ENCODE peak calls at places on chromosomes 11 and 22, in five cellular contexts. U, I, Q, T and Y are unnamed samples.

GRCh38 chr11:44776840-44777536 is 50.2 kb downstream of the TSPAN18 start:
- DNase-seq in T (peak), U (no peak), Q (peak), I (peak), Y (no peak)

GRCh38 chr11:66044757-66045156 is 4.2 kb downstream of the GAL3ST3 start:
- DNase-seq in U (no peak), I (no peak), Q (no peak), T (no peak), Y (no peak)

GRCh38 chr22:48832592-48832991 is 995.1 kb downstream of the BRD1 start:
- DNase-seq in Q (no peak), T (no peak), U (no peak), I (no peak), Y (no peak)

GRCh38 chr11:76201056-76201455 is 5.2 kb downstream of the WNT11 start:
- DNase-seq in U (no peak), T (no peak), I (no peak), Q (no peak), Y (no peak)

GRCh38 chr11:255176-255575 is 18.4 kb downstream of the PSMD13 start:
- DNase-seq in I (no peak), U (no peak), T (no peak), Q (no peak), Y (no peak)

GRCh38 chr11:86663741-86664140 is 8.7 kb downstream of the ME3 start:
- DNase-seq in U (no peak), I (no peak), Q (no peak), T (no peak), Y (no peak)

GRCh38 chr11:2931416-2931746 is 2.2 kb upstream of the PHLDA2 start:
- DNase-seq in Q (peak), U (peak), I (no peak), T (no peak), Y (no peak)

GRCh38 chr11:127017482-127017881 is 16.9 kb upstream of the KIRREL3 start:
- DNase-seq in U (no peak), T (no peak), Q (no peak), I (no peak), Y (peak)

GRCh38 chr11:11706022-11706421 is 84.2 kb upstream of the GALNT18 start:
- DNase-seq in U (no peak), Q (peak), T (no peak), I (no peak), Y (no peak)

GRCh38 chr22:45554040-45554406 is 51.3 kb downstream of the FBLN1 start:
- DNase-seq in T (no peak), U (peak), I (no peak), Q (no peak), Y (peak)

GRCh38 chr22:45552017-45552411 is 49.3 kb downstream of the FBLN1 start:
- DNase-seq in I (no peak), U (no peak), T (no peak), Q (no peak), Y (no peak)

GRCh38 chr22:45554861-45555260 is 52.2 kb downstream of the FBLN1 start:
- DNase-seq in Q (no peak), U (no peak), I (no peak), T (no peak), Y (no peak)

GRCh38 chr22:45552580-45553332 is 50.1 kb downstream of the FBLN1 start:
- DNase-seq in U (peak), I (no peak), T (no peak), Q (peak), Y (no peak)

GRCh38 chr22:45553333-45554039 is 50.8 kb downstream of the FBLN1 start:
- DNase-seq in U (peak), T (peak), Q (peak), I (no peak), Y (peak)
- TF ChIP-seq EP300 in U (no peak), T (no peak), Q (no peak), I (no peak), Y (no peak)

GRCh38 chr11:125592305-125593112 is at the start of gene STT3A:
- DNase-seq in T (peak), Q (peak), I (peak), U (peak), Y (peak)
- TF ChIP-seq EP300 in T (no peak), Q (no peak), I (no peak), U (no peak), Y (no peak)

DNA sequence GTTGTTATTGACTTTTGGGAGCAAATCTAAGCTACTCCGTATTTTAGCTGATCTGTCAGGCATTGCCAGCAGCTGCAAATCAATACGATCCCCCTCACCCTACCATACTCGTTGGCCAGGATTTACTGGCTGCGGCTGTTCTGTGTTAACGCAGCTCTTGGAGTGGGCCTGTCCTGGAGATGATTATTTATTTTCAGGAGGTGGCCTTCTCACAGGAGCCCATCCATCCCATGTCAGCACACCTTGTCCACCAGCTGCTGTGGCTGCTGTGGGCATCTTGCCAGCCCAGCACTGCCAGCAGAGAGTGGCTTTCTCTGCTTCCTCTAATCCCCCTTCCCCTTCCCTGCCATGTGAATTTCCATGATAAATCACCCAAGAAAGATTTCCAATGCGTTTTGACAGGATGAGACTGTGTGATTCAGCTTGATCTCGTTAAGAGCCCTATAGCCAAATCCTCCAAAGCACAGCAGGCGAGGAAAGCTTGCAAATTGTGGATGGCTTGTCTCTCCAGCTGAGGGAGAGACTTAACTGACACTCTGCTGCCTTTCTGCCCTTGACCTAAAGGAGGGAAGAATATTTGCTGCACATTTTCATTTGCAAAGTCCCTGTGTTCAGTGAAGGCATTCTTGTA is 309.1 kb upstream of the C11orf87 start:
- DNase-seq in T (no peak), U (peak), I (no peak), Q (no peak), Y (no peak)
- TF ChIP-seq EP300 in T (no peak), U (peak), I (no peak), Q (no peak), Y (no peak)

DNA sequence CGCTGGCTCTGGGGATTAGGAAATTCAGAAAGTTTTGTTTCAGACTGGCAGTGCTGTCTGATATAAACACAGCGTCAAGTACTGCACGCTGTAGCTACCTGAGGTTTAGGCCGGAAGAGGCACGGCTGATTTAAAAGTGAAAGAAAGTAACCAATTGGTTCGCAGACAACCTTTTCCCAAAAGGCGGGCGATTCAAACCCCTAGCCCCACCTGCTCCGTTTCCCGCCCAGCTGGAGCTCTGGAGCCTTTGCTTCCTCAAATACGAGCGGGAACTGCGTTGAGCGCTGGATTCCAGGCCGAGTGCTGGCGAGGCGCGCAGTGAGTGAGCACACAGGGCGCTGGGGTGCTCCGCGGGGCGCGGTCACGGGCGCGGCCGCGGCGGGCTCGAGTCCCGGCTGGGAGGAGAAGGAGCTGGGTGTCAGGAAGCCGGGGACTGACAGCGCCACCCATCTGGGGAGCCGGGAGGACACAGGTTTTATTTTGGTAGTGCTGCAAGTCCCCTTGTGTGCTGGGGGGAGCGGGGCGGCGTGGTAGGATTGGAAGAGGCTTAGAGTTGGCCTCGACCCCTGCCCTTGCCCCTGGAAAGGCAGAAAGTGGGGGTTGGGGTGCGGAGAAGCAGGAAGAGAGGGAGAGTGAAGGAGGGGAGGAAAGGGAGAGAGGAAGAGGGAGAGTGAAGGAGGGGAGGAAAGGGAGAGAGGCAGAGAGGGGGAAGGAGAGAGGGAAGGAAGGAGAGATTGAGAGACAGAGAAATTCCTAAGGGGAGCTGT is 2.1 kb downstream of the FAM111A start:
- DNase-seq in Q (peak), U (peak), I (peak), T (peak), Y (peak)
- TF ChIP-seq EP300 in Q (no peak), U (no peak), I (no peak), T (no peak), Y (no peak)

GRCh38 chr11:64834723-64835615 is 9.5 kb downstream of the CDC42BPG start:
- DNase-seq in U (no peak), T (no peak), I (no peak), Q (no peak), Y (peak)

GRCh38 chr11:64837887-64838351 is 6.5 kb downstream of the CDC42BPG start:
- DNase-seq in Q (no peak), U (no peak), I (no peak), T (no peak), Y (no peak)

GRCh38 chr11:64834031-64834722 is 10.3 kb downstream of the CDC42BPG start:
- DNase-seq in I (no peak), T (no peak), Q (no peak), U (no peak), Y (no peak)

GRCh38 chr11:64836448-64837072 is 7.9 kb downstream of the CDC42BPG start:
- DNase-seq in U (no peak), Q (no peak), T (no peak), I (no peak), Y (no peak)

DNA sequence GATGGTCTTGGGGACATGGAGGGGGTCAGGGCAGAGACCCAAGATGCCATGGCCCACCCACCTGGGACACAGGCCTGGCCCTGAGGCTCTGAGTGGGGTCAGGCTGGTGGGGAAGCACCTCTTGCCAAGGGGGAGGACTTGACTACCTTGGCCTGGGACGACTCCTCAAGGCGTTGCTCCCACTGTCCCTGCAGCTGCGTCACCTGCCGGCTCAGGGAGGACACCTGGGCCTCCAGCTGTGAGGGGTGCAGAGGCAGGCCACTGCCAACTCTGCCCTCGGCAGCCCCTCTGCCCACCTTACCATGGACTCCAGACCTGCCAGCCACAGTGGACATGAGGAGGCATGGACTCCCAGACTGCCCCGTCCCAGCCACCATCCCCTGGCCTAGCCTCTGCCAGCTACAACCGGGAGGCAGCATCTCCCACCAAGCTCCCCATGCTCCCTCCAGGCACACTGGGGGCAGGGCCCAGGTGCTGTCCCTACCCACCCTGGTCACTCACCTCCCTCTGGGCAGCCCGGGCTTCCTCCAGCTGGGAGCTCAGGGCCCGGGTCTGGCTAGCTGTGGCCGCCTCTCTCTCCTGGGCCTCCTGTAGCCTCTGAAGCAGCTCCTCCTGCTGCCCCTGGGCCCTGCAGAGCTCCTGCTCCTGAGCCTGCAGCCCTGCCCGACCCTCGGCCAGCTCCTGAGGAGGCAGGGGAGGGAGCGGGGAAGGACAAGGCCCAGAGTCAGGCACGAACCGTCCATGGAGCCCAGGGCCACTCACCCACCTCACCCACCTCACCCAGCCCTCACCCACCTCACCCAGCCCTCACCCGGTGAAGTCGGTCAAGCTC is 8.6 kb downstream of the CDC42BPG start:
- DNase-seq in T (no peak), I (no peak), Q (no peak), U (no peak), Y (no peak)
- TF ChIP-seq EP300 in T (no peak), I (no peak), Q (no peak), U (no peak), Y (no peak)